ENCODE peak calls at places on chromosomes 13 and 19, in nine cellular contexts. P is tibial nerve, I is A549, E is esophagus muscularis mucosa, J is ovary, C is transverse colon, L is H1, D is upper lobe of left lung, Z is SK-N-SH. S is an unnamed sample.
A peak's percentile ranks its signal among the peaks of the same experiment; 100 is the strongest.

GRCh38 chr19:3117746-3118145 is 18.1 kb upstream of the GNA15 start:
- DNase-seq in E (no peak), Z (no peak), L (no peak), J (no peak), D (peak; percentile 79), P (no peak), I (no peak), C (no peak), S (no peak)

GRCh38 chr19:15337202-15337601 is 4.9 kb upstream of the BRD4 start:
- DNase-seq in J (no peak), P (no peak), Z (no peak), C (no peak), I (no peak), D (no peak), E (no peak), L (no peak), S (no peak)

GRCh38 chr19:14770944-14771839 is 7.2 kb downstream of the ADGRE2 start:
- DNase-seq in P (no peak), J (no peak), D (no peak), E (no peak), Z (no peak), C (no peak), I (no peak), L (no peak), S (no peak)

GRCh38 chr19:55620410-55620809 is 4.0 kb downstream of the ZNF784 start:
- DNase-seq in E (no peak), D (no peak), L (no peak), J (no peak), C (no peak), P (no peak), Z (no peak), I (no peak), S (no peak)

GRCh38 chr19:28943651-28944050 is 269.3 kb downstream of the UQCRFS1 start:
- DNase-seq in D (no peak), Z (no peak), J (no peak), I (no peak), C (no peak), E (no peak), L (no peak), P (no peak), S (no peak)

GRCh38 chr19:5624154-5624663 is 1.3 kb downstream of the SAFB start:
- DNase-seq in D (no peak), L (no peak), J (peak; percentile 56), Z (peak; percentile 35), E (no peak), C (peak; percentile 44), I (no peak), P (peak; percentile 23), S (peak; percentile 69)

GRCh38 chr13:100208596-100208995 is 119.7 kb downstream of the PCCA start:
- DNase-seq in J (no peak), D (no peak), P (no peak), I (no peak), E (no peak), C (no peak), L (no peak), Z (no peak), S (no peak)

GRCh38 chr19:7928741-7929701 is 3.1 kb upstream of the CTXN1 start:
- DNase-seq in I (peak; percentile 40), D (peak; percentile 85), L (no peak), C (no peak), E (no peak), J (peak; percentile 82), P (peak; percentile 48), Z (peak; percentile 91), S (no peak)

GRCh38 chr19:1233361-1233667 is 4.5 kb downstream of the CBARP start:
- DNase-seq in Z (no peak), J (no peak), C (no peak), I (no peak), L (no peak), D (peak; percentile 85), P (no peak), E (no peak), S (peak; percentile 76)

GRCh38 chr19:9848060-9848459 is 12.9 kb downstream of the PIN1 start:
- DNase-seq in I (no peak), Z (peak; percentile 81), C (no peak), J (no peak), E (no peak), L (no peak), D (peak; percentile 70), P (no peak), S (no peak)

GRCh38 chr13:113216165-113217056 is 7.0 kb downstream of the CUL4A start:
- DNase-seq in I (peak; percentile 35), J (no peak), C (peak; percentile 26), P (no peak), Z (no peak), D (no peak), L (no peak), E (no peak), S (peak; percentile 60)

GRCh38 chr13:57582032-57582431 is 49.5 kb upstream of the PCDH17 start:
- DNase-seq in J (no peak), Z (no peak), C (no peak), L (peak; percentile 21), I (no peak), D (peak; percentile 0), P (no peak), E (no peak), S (no peak)

DNA sequence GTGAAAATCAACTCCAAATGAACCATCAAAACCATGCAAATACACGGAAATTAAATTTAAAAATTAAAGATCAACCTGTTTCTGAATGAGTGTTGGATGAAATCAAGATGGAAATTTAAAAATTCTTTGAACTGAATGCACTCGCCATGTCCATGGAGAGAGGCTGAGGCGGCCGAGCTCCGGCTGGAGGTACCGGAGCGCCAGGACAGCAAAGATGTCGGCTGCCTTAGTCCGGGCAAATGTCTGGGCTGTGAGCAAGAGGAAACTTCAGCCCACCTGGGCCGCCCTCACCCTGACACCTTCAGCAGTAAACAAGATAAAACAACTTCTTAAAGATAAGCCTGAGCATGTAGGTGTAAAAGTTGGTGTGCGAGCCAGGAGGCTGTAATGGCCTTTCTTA is 5.3 kb upstream of the ZNF506 start:
- DNase-seq in E (no peak), C (no peak), Z (no peak), L (no peak), D (peak; percentile 50), P (no peak), J (no peak), I (no peak), S (no peak)
- TF ChIP-seq CTCF in E (no peak), C (no peak), Z (no peak), L (no peak), D (no peak), P (no peak), J (no peak), I (no peak), S (no peak)

GRCh38 chr19:49895566-49896297 is 955 bp downstream of the IL4I1 start:
- DNase-seq in I (no peak), D (peak; percentile 72), E (no peak), P (no peak), L (no peak), C (no peak), Z (no peak), J (no peak), S (no peak)

GRCh38 chr19:49893135-49893534 is 3.6 kb downstream of the IL4I1 start:
- DNase-seq in C (no peak), E (no peak), J (no peak), P (no peak), Z (no peak), L (no peak), I (no peak), D (no peak), S (no peak)

GRCh38 chr19:49896863-49897621 is at the start of gene IL4I1:
- DNase-seq in Z (no peak), C (peak; percentile 45), L (no peak), J (no peak), P (no peak), E (no peak), D (no peak), I (no peak), S (no peak)

GRCh38 chr19:49894011-49894664 is 2.5 kb downstream of the IL4I1 start:
- DNase-seq in J (peak; percentile 24), I (no peak), C (no peak), E (no peak), P (no peak), Z (no peak), L (no peak), D (no peak), S (no peak)

GRCh38 chr19:49894879-49895565 is 1.7 kb downstream of the IL4I1 start:
- DNase-seq in I (no peak), D (no peak), P (no peak), L (no peak), Z (no peak), E (no peak), C (no peak), J (no peak), S (no peak)
- TF ChIP-seq EP300 in I (no peak), D (no peak), P (no peak), L (no peak), Z (no peak), E (no peak), C (no peak), J (no peak), S (no peak)

DNA sequence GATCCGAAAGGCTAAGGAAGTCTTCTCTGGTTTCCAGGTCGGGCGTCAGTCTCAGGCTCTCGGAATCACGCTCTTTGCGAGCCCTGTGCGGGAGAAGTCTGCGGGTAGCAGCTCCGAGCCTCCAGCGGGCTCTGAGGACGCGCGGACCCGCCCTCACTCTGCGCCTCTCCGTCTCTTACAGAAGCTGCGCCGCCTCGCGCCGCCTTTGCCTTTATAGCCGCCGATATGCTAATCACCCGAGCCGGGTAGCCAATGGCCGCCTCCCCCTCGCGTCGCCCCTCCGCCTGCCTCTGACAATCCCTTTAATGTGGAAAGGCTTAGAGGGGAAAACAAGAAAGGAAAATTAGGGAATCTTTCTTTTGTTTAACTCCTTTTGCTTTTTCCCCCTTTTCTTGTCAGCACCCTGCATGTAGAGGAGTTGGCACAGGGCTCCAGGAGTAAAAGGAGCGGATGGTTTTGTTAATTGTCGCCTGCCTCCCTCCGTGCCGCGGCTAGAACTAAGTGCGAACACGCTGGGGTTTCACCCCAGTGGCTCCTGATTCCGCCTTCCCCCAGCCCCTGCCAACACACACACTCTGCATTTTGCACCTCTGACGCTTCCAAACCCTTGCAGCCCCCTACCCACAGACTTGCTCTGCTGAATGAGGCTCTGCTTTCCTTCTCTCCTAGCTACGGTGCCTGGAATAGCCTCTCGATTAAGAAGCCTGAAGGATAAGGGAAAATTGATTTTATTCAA is at the start of gene PCDH8:
- DNase-seq in C (no peak), E (no peak), D (peak; percentile 81), Z (peak; percentile 93), P (no peak), L (no peak), I (no peak), J (no peak), S (no peak)
- TF ChIP-seq CTCF in C (no peak), E (no peak), D (no peak), Z (no peak), P (no peak), L (no peak), I (no peak), J (no peak), S (no peak)

DNA sequence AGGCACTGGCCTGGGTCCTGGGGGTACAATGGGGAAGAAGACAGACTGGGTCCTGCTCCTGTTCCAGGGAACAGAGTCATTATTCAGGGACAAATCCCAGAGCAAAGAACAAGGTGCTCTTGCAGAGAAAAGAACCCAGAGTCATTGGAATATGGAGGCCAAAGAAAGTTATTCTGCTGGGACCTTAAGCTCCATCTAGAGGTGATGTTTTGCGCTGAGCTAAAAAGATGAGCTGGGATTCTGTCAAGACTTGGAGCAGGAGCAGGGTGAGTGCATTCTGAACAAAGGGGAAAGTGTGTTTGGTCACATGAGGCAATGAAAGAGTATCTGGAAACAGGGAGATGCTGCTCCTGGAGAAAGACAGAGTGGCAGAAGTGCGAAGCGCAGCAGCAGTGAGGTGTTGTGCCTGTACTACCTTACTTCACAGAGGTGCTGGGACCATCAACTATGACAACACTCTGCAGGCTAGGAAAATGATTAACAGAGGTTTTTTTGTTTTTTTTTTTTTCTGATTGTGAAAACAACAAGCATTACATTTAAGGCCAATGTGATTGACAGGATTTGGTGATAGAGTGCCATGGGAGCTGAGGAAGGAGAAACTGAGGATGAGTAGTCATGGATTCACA is 95.3 kb upstream of the TNFSF11 start:
- DNase-seq in E (no peak), C (no peak), Z (peak; percentile 11), J (no peak), D (no peak), I (peak; percentile 30), P (no peak), L (no peak), S (no peak)
- TF ChIP-seq EP300 in E (no peak), C (no peak), Z (no peak), J (no peak), D (no peak), I (no peak), P (no peak), L (no peak), S (no peak)

S was measured in stomach.